ENCODE peak calls at places on chromosomes 16 and 17, in nine cellular contexts. One of them, this sample, is unnamed.

GRCh38 chr17:6894206-6894528 is 62.6 kb upstream of the TEKT1 start:
- DNase-seq in mesenchymal stem cell: no peak
- DNase-seq in fibroblast of lung: no peak
- DNase-seq in hippocampal formation: no peak
- DNase-seq in cardiac fibroblast: peak; percentile 37
- DNase-seq in activated T-cell treated with anti-CD3 and anti-CD28 coated beads, Interleukin-2, amount 50 U/mL, for 72 hours: peak; percentile 25
- DNase-seq in activated CD8-positive, alpha-beta memory T cell treated with anti-CD3 and anti-CD28 coated beads for 1 hour: no peak
- DNase-seq in activated gamma-delta T cell treated with anti-CD3 and anti-CD28 coated beads, Interleukin-2, amount 50 U/mL, for 16 hours: no peak
- DNase-seq in adipocyte: peak; percentile 5
- DNase-seq in this sample: peak; percentile 87

GRCh38 chr17:31357831-31358400 is 33.6 kb upstream of the RAB11FIP4 start:
- DNase-seq in activated T-cell treated with anti-CD3 and anti-CD28 coated beads, Interleukin-2, amount 50 U/mL, for 72 hours: no peak
- DNase-seq in fibroblast of lung: peak; percentile 75
- DNase-seq in adipocyte: peak; percentile 49
- DNase-seq in activated gamma-delta T cell treated with anti-CD3 and anti-CD28 coated beads, Interleukin-2, amount 50 U/mL, for 16 hours: no peak
- DNase-seq in activated CD8-positive, alpha-beta memory T cell treated with anti-CD3 and anti-CD28 coated beads for 1 hour: no peak
- DNase-seq in hippocampal formation: no peak
- DNase-seq in mesenchymal stem cell: peak; percentile 33
- DNase-seq in cardiac fibroblast: peak; percentile 11
- DNase-seq in this sample: no peak

GRCh38 chr17:63458478-63458877 is 12.4 kb upstream of the CYB561 start:
- DNase-seq in adipocyte: no peak
- DNase-seq in activated T-cell treated with anti-CD3 and anti-CD28 coated beads, Interleukin-2, amount 50 U/mL, for 72 hours: no peak
- DNase-seq in cardiac fibroblast: no peak
- DNase-seq in hippocampal formation: no peak
- DNase-seq in activated CD8-positive, alpha-beta memory T cell treated with anti-CD3 and anti-CD28 coated beads for 1 hour: no peak
- DNase-seq in activated gamma-delta T cell treated with anti-CD3 and anti-CD28 coated beads, Interleukin-2, amount 50 U/mL, for 16 hours: no peak
- DNase-seq in fibroblast of lung: no peak
- DNase-seq in mesenchymal stem cell: no peak
- DNase-seq in this sample: no peak

GRCh38 chr17:66549312-66549705 is 246.9 kb downstream of the PRKCA start:
- DNase-seq in fibroblast of lung: no peak
- DNase-seq in cardiac fibroblast: peak; percentile 49
- DNase-seq in mesenchymal stem cell: peak; percentile 34
- DNase-seq in adipocyte: peak; percentile 75
- DNase-seq in activated T-cell treated with anti-CD3 and anti-CD28 coated beads, Interleukin-2, amount 50 U/mL, for 72 hours: no peak
- DNase-seq in activated gamma-delta T cell treated with anti-CD3 and anti-CD28 coated beads, Interleukin-2, amount 50 U/mL, for 16 hours: no peak
- DNase-seq in hippocampal formation: no peak
- DNase-seq in activated CD8-positive, alpha-beta memory T cell treated with anti-CD3 and anti-CD28 coated beads for 1 hour: no peak
- DNase-seq in this sample: peak; percentile 23

GRCh38 chr16:80029706-80030481 is 429.4 kb upstream of the MAF start:
- DNase-seq in fibroblast of lung: no peak
- DNase-seq in mesenchymal stem cell: no peak
- DNase-seq in adipocyte: no peak
- DNase-seq in activated gamma-delta T cell treated with anti-CD3 and anti-CD28 coated beads, Interleukin-2, amount 50 U/mL, for 16 hours: no peak
- DNase-seq in activated T-cell treated with anti-CD3 and anti-CD28 coated beads, Interleukin-2, amount 50 U/mL, for 72 hours: no peak
- DNase-seq in cardiac fibroblast: no peak
- DNase-seq in hippocampal formation: no peak
- DNase-seq in activated CD8-positive, alpha-beta memory T cell treated with anti-CD3 and anti-CD28 coated beads for 1 hour: no peak
- DNase-seq in this sample: no peak

GRCh38 chr17:58789160-58789559 is 33.5 kb downstream of the PPM1E start:
- DNase-seq in adipocyte: no peak
- DNase-seq in activated T-cell treated with anti-CD3 and anti-CD28 coated beads, Interleukin-2, amount 50 U/mL, for 72 hours: peak; percentile 3
- DNase-seq in cardiac fibroblast: no peak
- DNase-seq in mesenchymal stem cell: no peak
- DNase-seq in activated CD8-positive, alpha-beta memory T cell treated with anti-CD3 and anti-CD28 coated beads for 1 hour: no peak
- DNase-seq in activated gamma-delta T cell treated with anti-CD3 and anti-CD28 coated beads, Interleukin-2, amount 50 U/mL, for 16 hours: no peak
- DNase-seq in fibroblast of lung: no peak
- DNase-seq in hippocampal formation: no peak
- DNase-seq in this sample: no peak

GRCh38 chr16:66250686-66251405 is 115.6 kb upstream of the CDH5 start:
- DNase-seq in activated gamma-delta T cell treated with anti-CD3 and anti-CD28 coated beads, Interleukin-2, amount 50 U/mL, for 16 hours: no peak
- DNase-seq in cardiac fibroblast: peak; percentile 78
- DNase-seq in adipocyte: peak; percentile 90
- DNase-seq in activated CD8-positive, alpha-beta memory T cell treated with anti-CD3 and anti-CD28 coated beads for 1 hour: no peak
- DNase-seq in fibroblast of lung: peak; percentile 82
- DNase-seq in mesenchymal stem cell: peak; percentile 81
- DNase-seq in hippocampal formation: peak; percentile 64
- DNase-seq in activated T-cell treated with anti-CD3 and anti-CD28 coated beads, Interleukin-2, amount 50 U/mL, for 72 hours: no peak
- DNase-seq in this sample: no peak

GRCh38 chr16:11100239-11100750 is 155.7 kb downstream of the SOCS1 start:
- DNase-seq in activated gamma-delta T cell treated with anti-CD3 and anti-CD28 coated beads, Interleukin-2, amount 50 U/mL, for 16 hours: no peak
- DNase-seq in hippocampal formation: no peak
- DNase-seq in mesenchymal stem cell: peak; percentile 98
- DNase-seq in fibroblast of lung: peak; percentile 99
- DNase-seq in activated CD8-positive, alpha-beta memory T cell treated with anti-CD3 and anti-CD28 coated beads for 1 hour: no peak
- DNase-seq in cardiac fibroblast: peak; percentile 92
- DNase-seq in activated T-cell treated with anti-CD3 and anti-CD28 coated beads, Interleukin-2, amount 50 U/mL, for 72 hours: peak; percentile 85
- DNase-seq in adipocyte: peak; percentile 59
- DNase-seq in this sample: peak; percentile 37

GRCh38 chr17:51032850-51033249 is 87.8 kb downstream of the SPAG9 start:
- DNase-seq in cardiac fibroblast: peak; percentile 52
- DNase-seq in fibroblast of lung: no peak
- DNase-seq in activated gamma-delta T cell treated with anti-CD3 and anti-CD28 coated beads, Interleukin-2, amount 50 U/mL, for 16 hours: no peak
- DNase-seq in adipocyte: no peak
- DNase-seq in activated T-cell treated with anti-CD3 and anti-CD28 coated beads, Interleukin-2, amount 50 U/mL, for 72 hours: no peak
- DNase-seq in mesenchymal stem cell: no peak
- DNase-seq in hippocampal formation: no peak
- DNase-seq in activated CD8-positive, alpha-beta memory T cell treated with anti-CD3 and anti-CD28 coated beads for 1 hour: no peak
- DNase-seq in this sample: no peak

GRCh38 chr17:21400816-21401593 is 24.8 kb downstream of the KCNJ12 start:
- DNase-seq in adipocyte: no peak
- DNase-seq in hippocampal formation: no peak
- DNase-seq in mesenchymal stem cell: no peak
- DNase-seq in activated gamma-delta T cell treated with anti-CD3 and anti-CD28 coated beads, Interleukin-2, amount 50 U/mL, for 16 hours: no peak
- DNase-seq in activated CD8-positive, alpha-beta memory T cell treated with anti-CD3 and anti-CD28 coated beads for 1 hour: no peak
- DNase-seq in cardiac fibroblast: no peak
- DNase-seq in fibroblast of lung: no peak
- DNase-seq in activated T-cell treated with anti-CD3 and anti-CD28 coated beads, Interleukin-2, amount 50 U/mL, for 72 hours: no peak
- DNase-seq in this sample: no peak

GRCh38 chr16:71412270-71413160 is 29.3 kb downstream of the TLE7 start:
- DNase-seq in hippocampal formation: peak; percentile 39
- DNase-seq in activated CD8-positive, alpha-beta memory T cell treated with anti-CD3 and anti-CD28 coated beads for 1 hour: peak; percentile 49
- DNase-seq in adipocyte: peak; percentile 88
- DNase-seq in activated T-cell treated with anti-CD3 and anti-CD28 coated beads, Interleukin-2, amount 50 U/mL, for 72 hours: peak; percentile 65
- DNase-seq in mesenchymal stem cell: peak; percentile 67
- DNase-seq in activated gamma-delta T cell treated with anti-CD3 and anti-CD28 coated beads, Interleukin-2, amount 50 U/mL, for 16 hours: peak; percentile 48
- DNase-seq in fibroblast of lung: peak; percentile 71
- DNase-seq in cardiac fibroblast: peak; percentile 78
- DNase-seq in this sample: peak; percentile 87